ENCODE peak calls at places on chromosomes 1 and 21, in five cellular contexts. One of them, this sample, is unnamed.

GRCh38 chr1:232585486-232585885 is 44.4 kb downstream of the SIPA1L2 start:
- DNase-seq in Calu3: no peak
- DNase-seq in activated B cell treated with CpG ODN at 0.5 μM for 24 hours: no peak
- DNase-seq in H1: no peak
- DNase-seq in MCF 10A: no peak
- DNase-seq in this sample: no peak

GRCh38 chr21:42648606-42649005 is 4.8 kb upstream of the PDE9A start:
- DNase-seq in Calu3: no peak
- DNase-seq in activated B cell treated with CpG ODN at 0.5 μM for 24 hours: no peak
- DNase-seq in H1: no peak
- DNase-seq in MCF 10A: no peak
- DNase-seq in this sample: no peak

GRCh38 chr1:53455592-53455991 is 3.6 kb upstream of the DMRTB1 start:
- DNase-seq in Calu3: no peak
- DNase-seq in activated B cell treated with CpG ODN at 0.5 μM for 24 hours: no peak
- DNase-seq in H1: no peak
- DNase-seq in MCF 10A: no peak
- DNase-seq in this sample: no peak

GRCh38 chr1:91894036-91894761 is 8.2 kb upstream of the TGFBR3 start:
- DNase-seq in Calu3: no peak
- DNase-seq in activated B cell treated with CpG ODN at 0.5 μM for 24 hours: no peak
- DNase-seq in H1: no peak
- DNase-seq in MCF 10A: peak
- DNase-seq in this sample: no peak

GRCh38 chr1:206829875-206830274 is 35.5 kb upstream of the IL20 start:
- DNase-seq in Calu3: no peak
- DNase-seq in activated B cell treated with CpG ODN at 0.5 μM for 24 hours: no peak
- DNase-seq in H1: no peak
- DNase-seq in MCF 10A: no peak
- DNase-seq in this sample: no peak

GRCh38 chr1:176696109-176696508 is 233.1 kb downstream of the PAPPA2 start:
- DNase-seq in Calu3: peak
- DNase-seq in activated B cell treated with CpG ODN at 0.5 μM for 24 hours: no peak
- DNase-seq in H1: no peak
- DNase-seq in MCF 10A: peak
- DNase-seq in this sample: no peak

GRCh38 chr21:30340714-30341573 is 3.5 kb upstream of the KRTAP27-1 start:
- DNase-seq in Calu3: peak
- DNase-seq in activated B cell treated with CpG ODN at 0.5 μM for 24 hours: no peak
- DNase-seq in H1: no peak
- DNase-seq in MCF 10A: peak
- DNase-seq in this sample: no peak

GRCh38 chr21:21463456-21463855 is 465.2 kb downstream of the NCAM2 start:
- DNase-seq in Calu3: no peak
- DNase-seq in activated B cell treated with CpG ODN at 0.5 μM for 24 hours: no peak
- DNase-seq in H1: no peak
- DNase-seq in MCF 10A: no peak
- DNase-seq in this sample: no peak

GRCh38 chr1:5164155-5164554 is 509.7 kb downstream of the AJAP1 start:
- DNase-seq in Calu3: no peak
- DNase-seq in activated B cell treated with CpG ODN at 0.5 μM for 24 hours: no peak
- DNase-seq in H1: no peak
- DNase-seq in MCF 10A: no peak
- DNase-seq in this sample: no peak

GRCh38 chr1:11052839-11053757 is 6.1 kb upstream of the MASP2 start:
- DNase-seq in Calu3: no peak
- DNase-seq in activated B cell treated with CpG ODN at 0.5 μM for 24 hours: no peak
- DNase-seq in H1: no peak
- DNase-seq in MCF 10A: no peak
- DNase-seq in this sample: no peak

GRCh38 chr1:28258628-28259251 is 578 bp upstream of the SESN2 start:
- DNase-seq in Calu3: no peak
- DNase-seq in activated B cell treated with CpG ODN at 0.5 μM for 24 hours: no peak
- DNase-seq in H1: no peak
- DNase-seq in MCF 10A: no peak
- DNase-seq in this sample: no peak

GRCh38 chr1:204294371-204294770 is 65.4 kb downstream of the PLEKHA6 start:
- DNase-seq in Calu3: no peak
- DNase-seq in activated B cell treated with CpG ODN at 0.5 μM for 24 hours: no peak
- DNase-seq in H1: no peak
- DNase-seq in MCF 10A: peak
- DNase-seq in this sample: no peak

GRCh38 chr1:209249280-209249670 is 334.2 kb upstream of the CAMK1G start:
- DNase-seq in Calu3: no peak
- DNase-seq in activated B cell treated with CpG ODN at 0.5 μM for 24 hours: no peak
- DNase-seq in H1: no peak
- DNase-seq in MCF 10A: no peak
- DNase-seq in this sample: no peak

GRCh38 chr1:9248341-9249262 is 14.0 kb downstream of the H6PD start:
- DNase-seq in Calu3: no peak
- DNase-seq in activated B cell treated with CpG ODN at 0.5 μM for 24 hours: no peak
- DNase-seq in H1: no peak
- DNase-seq in MCF 10A: no peak
- DNase-seq in this sample: no peak

GRCh38 chr1:36486436-36487335 is 4.0 kb upstream of the CSF3R start:
- DNase-seq in Calu3: peak
- DNase-seq in activated B cell treated with CpG ODN at 0.5 μM for 24 hours: no peak
- DNase-seq in H1: no peak
- DNase-seq in MCF 10A: peak
- DNase-seq in this sample: no peak

GRCh38 chr1:177907000-177907399 is 62.9 kb downstream of the SEC16B start:
- DNase-seq in Calu3: no peak
- DNase-seq in activated B cell treated with CpG ODN at 0.5 μM for 24 hours: no peak
- DNase-seq in H1: no peak
- DNase-seq in MCF 10A: peak
- DNase-seq in this sample: no peak

GRCh38 chr1:219188331-219188803 is 14.7 kb downstream of the LYPLAL1 start:
- DNase-seq in Calu3: no peak
- DNase-seq in activated B cell treated with CpG ODN at 0.5 μM for 24 hours: no peak
- DNase-seq in H1: no peak
- DNase-seq in MCF 10A: no peak
- DNase-seq in this sample: no peak

GRCh38 chr1:89462250-89462649 is 62.4 kb upstream of the LRRC8B start:
- DNase-seq in Calu3: no peak
- DNase-seq in activated B cell treated with CpG ODN at 0.5 μM for 24 hours: no peak
- DNase-seq in H1: no peak
- DNase-seq in MCF 10A: no peak
- DNase-seq in this sample: no peak

GRCh38 chr1:36883315-36883949 is 150.9 kb downstream of the GRIK3 start:
- DNase-seq in Calu3: no peak
- DNase-seq in activated B cell treated with CpG ODN at 0.5 μM for 24 hours: no peak
- DNase-seq in H1: no peak
- DNase-seq in MCF 10A: no peak
- DNase-seq in this sample: no peak

GRCh38 chr1:87683557-87683956 is 354.9 kb downstream of the LMO4 start:
- DNase-seq in Calu3: no peak
- DNase-seq in activated B cell treated with CpG ODN at 0.5 μM for 24 hours: no peak
- DNase-seq in H1: no peak
- DNase-seq in MCF 10A: no peak
- DNase-seq in this sample: no peak

GRCh38 chr1:119713039-119713537 is 1.4 kb downstream of the PHGDH start:
- DNase-seq in Calu3: no peak
- DNase-seq in activated B cell treated with CpG ODN at 0.5 μM for 24 hours: no peak
- DNase-seq in H1: no peak
- DNase-seq in MCF 10A: no peak
- DNase-seq in this sample: no peak

GRCh38 chr1:106456832-106457231 is 599.6 kb upstream of the PRMT6 start:
- DNase-seq in Calu3: no peak
- DNase-seq in activated B cell treated with CpG ODN at 0.5 μM for 24 hours: no peak
- DNase-seq in H1: no peak
- DNase-seq in MCF 10A: no peak
- DNase-seq in this sample: no peak

GRCh38 chr1:2636733-2637132 is 3.9 kb upstream of the MMEL1 start:
- DNase-seq in Calu3: no peak
- DNase-seq in activated B cell treated with CpG ODN at 0.5 μM for 24 hours: no peak
- DNase-seq in H1: no peak
- DNase-seq in MCF 10A: peak
- DNase-seq in this sample: no peak

GRCh38 chr1:179177182-179177581 is 52.3 kb downstream of the ABL2 start:
- DNase-seq in Calu3: no peak
- DNase-seq in activated B cell treated with CpG ODN at 0.5 μM for 24 hours: no peak
- DNase-seq in H1: no peak
- DNase-seq in MCF 10A: peak
- DNase-seq in this sample: no peak

GRCh38 chr1:16009030-16009460 is 5.0 kb downstream of the SRARP start:
- DNase-seq in Calu3: peak
- DNase-seq in activated B cell treated with CpG ODN at 0.5 μM for 24 hours: peak
- DNase-seq in H1: peak
- DNase-seq in MCF 10A: peak
- DNase-seq in this sample: no peak

GRCh38 chr1:111907321-111907720 is 82.1 kb downstream of the KCND3 start:
- DNase-seq in Calu3: no peak
- DNase-seq in activated B cell treated with CpG ODN at 0.5 μM for 24 hours: no peak
- DNase-seq in H1: no peak
- DNase-seq in MCF 10A: no peak
- DNase-seq in this sample: no peak

GRCh38 chr1:192726820-192727504 is 81.9 kb upstream of the RGS2 start:
- DNase-seq in Calu3: no peak
- DNase-seq in activated B cell treated with CpG ODN at 0.5 μM for 24 hours: no peak
- DNase-seq in H1: no peak
- DNase-seq in MCF 10A: no peak
- DNase-seq in this sample: no peak

GRCh38 chr1:186745531-186746146 is 65.4 kb upstream of the PTGS2 start:
- DNase-seq in Calu3: no peak
- DNase-seq in activated B cell treated with CpG ODN at 0.5 μM for 24 hours: no peak
- DNase-seq in H1: no peak
- DNase-seq in MCF 10A: no peak
- DNase-seq in this sample: no peak

GRCh38 chr1:158362501-158362900 is 8.8 kb downstream of the CD1E start:
- DNase-seq in Calu3: no peak
- DNase-seq in activated B cell treated with CpG ODN at 0.5 μM for 24 hours: no peak
- DNase-seq in H1: no peak
- DNase-seq in MCF 10A: no peak
- DNase-seq in this sample: no peak

GRCh38 chr1:9009438-9010366 is 16.5 kb downstream of the SLC2A7 start:
- DNase-seq in Calu3: peak
- DNase-seq in activated B cell treated with CpG ODN at 0.5 μM for 24 hours: no peak
- DNase-seq in H1: peak
- DNase-seq in MCF 10A: peak
- DNase-seq in this sample: no peak

GRCh38 chr1:244159646-244160045 is 108.6 kb downstream of the ZBTB18 start:
- DNase-seq in Calu3: peak
- DNase-seq in activated B cell treated with CpG ODN at 0.5 μM for 24 hours: no peak
- DNase-seq in H1: no peak
- DNase-seq in MCF 10A: no peak
- DNase-seq in this sample: no peak

GRCh38 chr1:181906631-181907030 is 154.9 kb downstream of the ZNF648 start:
- DNase-seq in Calu3: no peak
- DNase-seq in activated B cell treated with CpG ODN at 0.5 μM for 24 hours: no peak
- DNase-seq in H1: no peak
- DNase-seq in MCF 10A: no peak
- DNase-seq in this sample: no peak

GRCh38 chr1:181909010-181909409 is 152.5 kb downstream of the ZNF648 start:
- DNase-seq in Calu3: no peak
- DNase-seq in activated B cell treated with CpG ODN at 0.5 μM for 24 hours: no peak
- DNase-seq in H1: no peak
- DNase-seq in MCF 10A: no peak
- DNase-seq in this sample: no peak

GRCh38 chr1:181911715-181912114 is 149.8 kb downstream of the ZNF648 start:
- DNase-seq in Calu3: no peak
- DNase-seq in activated B cell treated with CpG ODN at 0.5 μM for 24 hours: no peak
- DNase-seq in H1: no peak
- DNase-seq in MCF 10A: peak
- DNase-seq in this sample: no peak

GRCh38 chr1:181905944-181906597 is 155.4 kb downstream of the ZNF648 start:
- DNase-seq in Calu3: no peak
- DNase-seq in activated B cell treated with CpG ODN at 0.5 μM for 24 hours: no peak
- DNase-seq in H1: no peak
- DNase-seq in MCF 10A: no peak
- DNase-seq in this sample: no peak

GRCh38 chr1:181910905-181911304 is 150.6 kb downstream of the ZNF648 start:
- DNase-seq in Calu3: no peak
- DNase-seq in activated B cell treated with CpG ODN at 0.5 μM for 24 hours: no peak
- DNase-seq in H1: no peak
- DNase-seq in MCF 10A: peak
- DNase-seq in this sample: no peak
- TF ChIP-seq CTCF in Calu3: no peak
- TF ChIP-seq CTCF in activated B cell treated with CpG ODN at 0.5 μM for 24 hours: no peak
- TF ChIP-seq CTCF in H1: no peak
- TF ChIP-seq CTCF in MCF 10A: no peak
- TF ChIP-seq CTCF in this sample: peak

DNA sequence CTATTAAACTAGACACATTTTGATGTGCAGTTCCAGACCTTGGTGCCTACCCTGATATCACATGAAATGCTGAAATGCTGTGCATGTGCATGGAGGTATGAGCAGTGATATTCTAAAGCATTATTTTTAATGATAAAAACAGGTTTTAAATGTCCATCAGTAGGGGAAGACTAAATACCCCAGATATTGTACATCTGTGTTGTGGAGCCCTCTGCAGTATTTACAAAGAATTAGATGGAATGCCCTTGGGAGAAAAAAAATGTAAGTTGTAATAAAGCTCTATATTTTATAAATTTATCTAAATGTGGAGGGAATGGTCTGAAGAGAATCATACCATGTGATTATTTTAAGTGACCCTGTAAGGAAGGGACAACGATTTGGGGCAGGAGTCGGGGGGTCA is 39.1 kb upstream of the IGSF5 start:
- DNase-seq in Calu3: no peak
- DNase-seq in activated B cell treated with CpG ODN at 0.5 μM for 24 hours: no peak
- DNase-seq in H1: no peak
- DNase-seq in MCF 10A: no peak
- DNase-seq in this sample: no peak
- TF ChIP-seq CTCF in Calu3: no peak
- TF ChIP-seq CTCF in activated B cell treated with CpG ODN at 0.5 μM for 24 hours: no peak
- TF ChIP-seq CTCF in H1: no peak
- TF ChIP-seq CTCF in MCF 10A: no peak
- TF ChIP-seq CTCF in this sample: no peak

GRCh38 chr21:14488805-14489204 is 57.3 kb downstream of the SAMSN1 start:
- DNase-seq in Calu3: no peak
- DNase-seq in activated B cell treated with CpG ODN at 0.5 μM for 24 hours: no peak
- DNase-seq in H1: no peak
- DNase-seq in MCF 10A: no peak
- DNase-seq in this sample: no peak

GRCh38 chr21:14491269-14491681 is 54.8 kb downstream of the SAMSN1 start:
- DNase-seq in Calu3: no peak
- DNase-seq in activated B cell treated with CpG ODN at 0.5 μM for 24 hours: no peak
- DNase-seq in H1: no peak
- DNase-seq in MCF 10A: no peak
- DNase-seq in this sample: no peak

GRCh38 chr21:14484188-14485009 is 61.7 kb downstream of the SAMSN1 start:
- DNase-seq in Calu3: no peak
- DNase-seq in activated B cell treated with CpG ODN at 0.5 μM for 24 hours: no peak
- DNase-seq in H1: no peak
- DNase-seq in MCF 10A: no peak
- DNase-seq in this sample: no peak

GRCh38 chr21:14487490-14488432 is 58.4 kb downstream of the SAMSN1 start:
- DNase-seq in Calu3: no peak
- DNase-seq in activated B cell treated with CpG ODN at 0.5 μM for 24 hours: no peak
- DNase-seq in H1: no peak
- DNase-seq in MCF 10A: no peak
- DNase-seq in this sample: no peak

GRCh38 chr21:14486869-14487268 is 59.2 kb downstream of the SAMSN1 start:
- DNase-seq in Calu3: no peak
- DNase-seq in activated B cell treated with CpG ODN at 0.5 μM for 24 hours: no peak
- DNase-seq in H1: no peak
- DNase-seq in MCF 10A: no peak
- DNase-seq in this sample: no peak
- TF ChIP-seq CTCF in Calu3: no peak
- TF ChIP-seq CTCF in activated B cell treated with CpG ODN at 0.5 μM for 24 hours: no peak
- TF ChIP-seq CTCF in H1: no peak
- TF ChIP-seq CTCF in MCF 10A: no peak
- TF ChIP-seq CTCF in this sample: no peak

GRCh38 chr1:160748182-160748876 is 9.3 kb downstream of the SLAMF7 start:
- DNase-seq in Calu3: no peak
- DNase-seq in activated B cell treated with CpG ODN at 0.5 μM for 24 hours: no peak
- DNase-seq in H1: no peak
- DNase-seq in MCF 10A: peak
- DNase-seq in this sample: no peak
- TF ChIP-seq CTCF in Calu3: no peak
- TF ChIP-seq CTCF in activated B cell treated with CpG ODN at 0.5 μM for 24 hours: no peak
- TF ChIP-seq CTCF in H1: no peak
- TF ChIP-seq CTCF in MCF 10A: peak
- TF ChIP-seq CTCF in this sample: peak

This sample was measured in D721Med.